ENCODE peak calls at places on chromosomes 13 and 19, in nine cellular contexts. W is HFFc6, K is fibroblast of pulmonary artery, D is AG08396, F is T-helper 9 cell, V is T follicular helper cell, O is NCI-H510A treated with DMSO at 0.1 percent for 48 hours, Q is T-helper 1 cell, H is posterior cingulate gyrus. S is an unnamed sample.
A peak's percentile ranks its signal among the peaks of the same experiment; 100 is the strongest.

GRCh38 chr19:35816846-35817245 is 4.2 kb upstream of the PRODH2 start:
- DNase-seq in W (no peak), K (no peak), D (no peak), F (no peak), V (no peak), O (no peak), Q (no peak), H (no peak), S (no peak)

GRCh38 chr13:102089177-102089576 is 312.7 kb downstream of the FGF14 start:
- DNase-seq in W (no peak), K (no peak), D (no peak), F (no peak), V (no peak), O (no peak), Q (no peak), H (no peak), S (no peak)

GRCh38 chr19:18086590-18087138 is at the start of gene IL12RB1:
- DNase-seq in W (no peak), K (no peak), D (peak; percentile 40), F (peak; percentile 38), V (peak; percentile 33), O (no peak), Q (peak; percentile 54), H (no peak), S (no peak)

GRCh38 chr19:22532388-22533310 is 101.5 kb upstream of the ZNF492 start:
- DNase-seq in W (no peak), K (no peak), D (no peak), F (no peak), V (no peak), O (no peak), Q (no peak), H (peak; percentile 96), S (no peak)

GRCh38 chr13:21625366-21625765 is 21.4 kb upstream of the MICU2 start:
- DNase-seq in W (peak; percentile 38), K (peak; percentile 36), D (peak; percentile 37), F (no peak), V (no peak), O (peak; percentile 69), Q (no peak), H (no peak), S (peak; percentile 7)

GRCh38 chr13:30355405-30355741 is 48.0 kb upstream of the KATNAL1 start:
- DNase-seq in W (no peak), K (no peak), D (no peak), F (no peak), V (no peak), O (no peak), Q (no peak), H (no peak), S (no peak)

GRCh38 chr19:7704280-7705060 is 2.5 kb upstream of the FCER2 start:
- DNase-seq in W (no peak), K (no peak), D (no peak), F (no peak), V (no peak), O (no peak), Q (no peak), H (no peak), S (no peak)

GRCh38 chr19:33773704-33774624 is 22.7 kb upstream of the KCTD15 start:
- DNase-seq in W (no peak), K (no peak), D (no peak), F (no peak), V (no peak), O (no peak), Q (no peak), H (no peak), S (no peak)

GRCh38 chr13:90605690-90606089 is 741.8 kb upstream of the MIR17HG start:
- DNase-seq in W (no peak), K (no peak), D (no peak), F (no peak), V (no peak), O (no peak), Q (no peak), H (no peak), S (no peak)

GRCh38 chr13:105679832-105680231 is 855.6 kb downstream of the EFNB2 start:
- DNase-seq in W (no peak), K (no peak), D (no peak), F (no peak), V (no peak), O (no peak), Q (no peak), H (no peak), S (no peak)

GRCh38 chr13:26619321-26619720 is 61.8 kb downstream of the WASF3 start:
- DNase-seq in W (peak; percentile 74), K (peak; percentile 24), D (peak; percentile 58), F (no peak), V (no peak), O (no peak), Q (no peak), H (no peak), S (no peak)

GRCh38 chr13:33761744-33762143 is 56.2 kb upstream of the RFC3 start:
- DNase-seq in W (peak; percentile 17), K (no peak), D (peak; percentile 8), F (no peak), V (no peak), O (peak; percentile 29), Q (no peak), H (no peak), S (no peak)

GRCh38 chr19:33668968-33669367 is 47.2 kb downstream of the CHST8 start:
- DNase-seq in W (no peak), K (no peak), D (no peak), F (no peak), V (no peak), O (no peak), Q (no peak), H (no peak), S (no peak)

GRCh38 chr13:73428137-73428536 is 369.3 kb downstream of the KLF5 start:
- DNase-seq in W (peak; percentile 67), K (peak; percentile 80), D (peak; percentile 10), F (no peak), V (no peak), O (no peak), Q (no peak), H (no peak), S (no peak)

GRCh38 chr13:76856141-76856571 is 30.0 kb downstream of the KCTD12 start:
- DNase-seq in W (peak; percentile 36), K (peak; percentile 75), D (peak; percentile 18), F (no peak), V (no peak), O (no peak), Q (no peak), H (no peak), S (no peak)

GRCh38 chr13:75139291-75139690 is 342.7 kb downstream of the TBC1D4 start:
- DNase-seq in W (peak; percentile 56), K (peak; percentile 44), D (no peak), F (no peak), V (no peak), O (no peak), Q (no peak), H (no peak), S (no peak)

GRCh38 chr13:29059837-29060236 is 239.7 kb downstream of the MTUS2 start:
- DNase-seq in W (no peak), K (no peak), D (no peak), F (no peak), V (no peak), O (peak; percentile 66), Q (no peak), H (peak; percentile 77), S (no peak)

GRCh38 chr13:24274452-24274971 is 34.9 kb upstream of the C1QTNF9 start:
- DNase-seq in W (no peak), K (peak; percentile 52), D (no peak), F (peak; percentile 48), V (peak; percentile 47), O (no peak), Q (peak; percentile 49), H (no peak), S (no peak)

GRCh38 chr13:45402641-45403040 is 15.5 kb downstream of the SLC25A30 start:
- DNase-seq in W (no peak), K (no peak), D (no peak), F (no peak), V (no peak), O (no peak), Q (no peak), H (no peak), S (no peak)

GRCh38 chr19:18319591-18320135 is 3.2 kb downstream of the LSM4 start:
- DNase-seq in W (no peak), K (no peak), D (no peak), F (no peak), V (no peak), O (no peak), Q (no peak), H (no peak), S (no peak)

GRCh38 chr19:48740705-48741030 is 258 bp upstream of the RASIP1 start:
- DNase-seq in W (no peak), K (no peak), D (no peak), F (no peak), V (no peak), O (no peak), Q (no peak), H (no peak), S (no peak)

GRCh38 chr13:75432045-75432444 is 49.9 kb downstream of the TBC1D4 start:
- DNase-seq in W (peak; percentile 64), K (no peak), D (no peak), F (no peak), V (no peak), O (no peak), Q (no peak), H (no peak), S (no peak)